ENCODE peak calls at places on chromosomes 2 and 18, in seven cellular contexts. L, T, Z, E, R, X and K are unnamed samples.

GRCh38 chr2:118386636-118387302 is 298.5 kb downstream of the INSIG2 start:
- DNase-seq in L (peak), T (no peak), Z (no peak), E (no peak), R (no peak), X (peak), K (no peak)

GRCh38 chr2:19839438-19839837 is 62.3 kb downstream of the TTC32 start:
- DNase-seq in L (no peak), T (no peak), Z (no peak), E (no peak), R (no peak), X (no peak), K (no peak)

GRCh38 chr2:64990823-64991222 is 1.6 kb downstream of the SLC1A4 start:
- DNase-seq in L (no peak), T (no peak), Z (no peak), E (no peak), R (no peak), X (peak), K (no peak)

GRCh38 chr2:239279508-239280295 is 121.1 kb downstream of the HDAC4 start:
- DNase-seq in L (no peak), T (no peak), Z (peak), E (no peak), R (no peak), X (no peak), K (no peak)

GRCh38 chr2:160257015-160257741 is 57.1 kb upstream of the ITGB6 start:
- DNase-seq in L (no peak), T (no peak), Z (no peak), E (no peak), R (no peak), X (no peak), K (no peak)

GRCh38 chr18:33804258-33804657 is 226.2 kb downstream of the ASXL3 start:
- DNase-seq in L (peak), T (no peak), Z (no peak), E (no peak), R (peak), X (no peak), K (no peak)

GRCh38 chr2:128196026-128196822 is 105.2 kb downstream of the UGGT1 start:
- DNase-seq in L (peak), T (no peak), Z (no peak), E (no peak), R (no peak), X (no peak), K (peak)

GRCh38 chr18:3209859-3210569 is 9.8 kb downstream of the MYOM1 start:
- DNase-seq in L (no peak), T (no peak), Z (no peak), E (no peak), R (no peak), X (no peak), K (no peak)

GRCh38 chr2:96699621-96700020 is 40.2 kb downstream of the LMAN2L start:
- DNase-seq in L (no peak), T (no peak), Z (no peak), E (no peak), R (no peak), X (no peak), K (no peak)

GRCh38 chr2:6866239-6866745 is 585 bp upstream of the CMPK2 start:
- DNase-seq in L (peak), T (peak), Z (no peak), E (peak), R (peak), X (no peak), K (peak)

GRCh38 chr18:78679061-78679460 is 300.6 kb upstream of the SALL3 start:
- DNase-seq in L (no peak), T (no peak), Z (no peak), E (no peak), R (no peak), X (no peak), K (no peak)

GRCh38 chr18:77135339-77136075 is 2.9 kb upstream of the MBP start:
- DNase-seq in L (no peak), T (no peak), Z (no peak), E (no peak), R (no peak), X (no peak), K (peak)

GRCh38 chr2:57479994-57480393 is 566.6 kb upstream of the VRK2 start:
- DNase-seq in L (no peak), T (no peak), Z (no peak), E (no peak), R (no peak), X (no peak), K (no peak)

GRCh38 chr2:226609361-226609760 is 190.3 kb downstream of the IRS1 start:
- DNase-seq in L (peak), T (no peak), Z (no peak), E (no peak), R (no peak), X (peak), K (no peak)

GRCh38 chr2:23381084-23381483 is 3.9 kb upstream of the KLHL29 start:
- DNase-seq in L (peak), T (peak), Z (no peak), E (no peak), R (no peak), X (peak), K (peak)

GRCh38 chr2:173661586-173661985 is 303.6 kb downstream of the SP3 start:
- DNase-seq in L (no peak), T (no peak), Z (no peak), E (no peak), R (no peak), X (no peak), K (no peak)

GRCh38 chr2:99710720-99711612 is 221.1 kb upstream of the REV1 start:
- DNase-seq in L (no peak), T (no peak), Z (no peak), E (no peak), R (no peak), X (no peak), K (no peak)

GRCh38 chr2:26309921-26310320 is 36.0 kb upstream of the SELENOI start:
- DNase-seq in L (no peak), T (no peak), Z (no peak), E (no peak), R (no peak), X (no peak), K (no peak)

GRCh38 chr2:157759855-157760254 is 116.3 kb downstream of the ACVR1 start:
- DNase-seq in L (no peak), T (no peak), Z (no peak), E (no peak), R (no peak), X (no peak), K (no peak)

GRCh38 chr18:78980279-78980771 is 707 bp downstream of the SALL3 start:
- DNase-seq in L (no peak), T (no peak), Z (no peak), E (no peak), R (no peak), X (no peak), K (peak)

GRCh38 chr18:51890762-51891161 is 449.2 kb upstream of the DCC start:
- DNase-seq in L (peak), T (no peak), Z (no peak), E (no peak), R (no peak), X (no peak), K (peak)

GRCh38 chr2:13542642-13543041 is 825.9 kb downstream of the TRIB2 start:
- DNase-seq in L (no peak), T (no peak), Z (no peak), E (no peak), R (no peak), X (no peak), K (no peak)

GRCh38 chr2:112627060-112628040 is 18.4 kb upstream of the SLC20A1 start:
- DNase-seq in L (peak), T (no peak), Z (no peak), E (no peak), R (no peak), X (peak), K (no peak)

GRCh38 chr2:3403587-3404334 is 24.3 kb downstream of the TRAPPC12 start:
- DNase-seq in L (no peak), T (no peak), Z (no peak), E (no peak), R (no peak), X (no peak), K (no peak)

GRCh38 chr2:2264416-2264815 is 66.7 kb downstream of the MYT1L start:
- DNase-seq in L (no peak), T (no peak), Z (no peak), E (no peak), R (no peak), X (no peak), K (no peak)

GRCh38 chr2:219662566-219662965 is 35.1 kb downstream of the SLC4A3 start:
- DNase-seq in L (no peak), T (no peak), Z (no peak), E (no peak), R (no peak), X (no peak), K (no peak)

GRCh38 chr2:239157766-239158165 is 243.1 kb downstream of the HDAC4 start:
- DNase-seq in L (peak), T (no peak), Z (no peak), E (no peak), R (peak), X (no peak), K (peak)

GRCh38 chr2:234289789-234290188 is 207.1 kb downstream of the ARL4C start:
- DNase-seq in L (peak), T (no peak), Z (no peak), E (peak), R (no peak), X (peak), K (no peak)

GRCh38 chr2:36408198-36408703 is 52.7 kb downstream of the CRIM1 start:
- DNase-seq in L (peak), T (no peak), Z (no peak), E (no peak), R (peak), X (peak), K (no peak)

GRCh38 chr18:74497778-74498177 is 1.6 kb downstream of the CNDP2 start:
- DNase-seq in L (no peak), T (no peak), Z (no peak), E (no peak), R (no peak), X (no peak), K (no peak)

GRCh38 chr2:238220892-238221521 is 17.5 kb upstream of the ILKAP start:
- DNase-seq in L (no peak), T (no peak), Z (no peak), E (no peak), R (no peak), X (no peak), K (peak)

GRCh38 chr18:76134631-76135030 is 360.4 kb downstream of the ZNF516 start:
- DNase-seq in L (no peak), T (no peak), Z (no peak), E (no peak), R (no peak), X (no peak), K (no peak)

GRCh38 chr2:158931577-158931976 is 36.9 kb upstream of the TANC1 start:
- DNase-seq in L (peak), T (no peak), Z (no peak), E (no peak), R (no peak), X (peak), K (no peak)

GRCh38 chr2:138503087-138503442 is 1.5 kb downstream of the SPOPL start:
- DNase-seq in L (no peak), T (no peak), Z (no peak), E (no peak), R (no peak), X (no peak), K (no peak)

GRCh38 chr2:152320166-152320565 is 14.8 kb upstream of the FMNL2 start:
- DNase-seq in L (peak), T (no peak), Z (no peak), E (no peak), R (no peak), X (no peak), K (no peak)

GRCh38 chr2:234606906-234607305 is 110.0 kb upstream of the ARL4C start:
- DNase-seq in L (peak), T (no peak), Z (no peak), E (no peak), R (no peak), X (no peak), K (no peak)

GRCh38 chr2:222641336-222641735 is 14.6 kb downstream of the FARSB start:
- DNase-seq in L (peak), T (no peak), Z (no peak), E (no peak), R (no peak), X (no peak), K (no peak)

GRCh38 chr18:59514193-59514592 is 155.1 kb upstream of the LMAN1 start:
- DNase-seq in L (peak), T (no peak), Z (no peak), E (no peak), R (peak), X (peak), K (no peak)

GRCh38 chr2:174835797-174836255 is 71.6 kb upstream of the CHRNA1 start:
- DNase-seq in L (peak), T (no peak), Z (no peak), E (no peak), R (no peak), X (peak), K (no peak)